ENCODE peak calls at places on chromosomes 13 and 19, in four cellular contexts. S is HL-60, Z is fibroblast of villous mesenchyme, G is hepatocyte. K is an unnamed sample.

GRCh38 chr13:77299587-77299986 is 27.3 kb downstream of the MYCBP2 start:
- DNase-seq in Z (no peak), G (no peak), S (no peak), K (peak; percentile 37)

GRCh38 chr13:102517959-102518358 is 78.8 kb upstream of the TPP2 start:
- DNase-seq in G (no peak), S (no peak), Z (no peak), K (no peak)

GRCh38 chr19:12733369-12733896 is 1.1 kb downstream of the TRIR start:
- DNase-seq in G (peak; percentile 48), S (peak; percentile 78), Z (peak; percentile 61), K (peak; percentile 51)

GRCh38 chr19:29576761-29577661 is 29.1 kb upstream of the POP4 start:
- DNase-seq in G (no peak), Z (no peak), S (no peak), K (no peak)

GRCh38 chr19:33767898-33768413 is 28.7 kb upstream of the KCTD15 start:
- DNase-seq in G (peak; percentile 80), Z (peak; percentile 41), S (no peak), K (no peak)

GRCh38 chr13:32248789-32249188 is 66.4 kb downstream of the ZAR1L start:
- DNase-seq in S (no peak), Z (no peak), G (no peak), K (no peak)

GRCh38 chr13:46206138-46206537 is 5.6 kb upstream of the LRRC63 start:
- DNase-seq in S (no peak), G (peak; percentile 14), Z (no peak), K (no peak)

GRCh38 chr19:42198676-42199439 is 18.6 kb downstream of the DEDD2 start:
- DNase-seq in S (peak; percentile 75), G (no peak), Z (no peak), K (no peak)

GRCh38 chr19:51372021-51372648 is 319 bp downstream of the NKG7 start:
- DNase-seq in S (no peak), Z (no peak), G (no peak), K (no peak)

GRCh38 chr19:49552749-49553148 is 24.9 kb downstream of the RCN3 start:
- DNase-seq in S (no peak), G (no peak), Z (no peak), K (no peak)

GRCh38 chr19:8255426-8256125 is 46.4 kb downstream of the CERS4 start:
- DNase-seq in S (no peak), G (no peak), Z (no peak), K (no peak)

GRCh38 chr13:109646423-109646822 is 140.0 kb downstream of the IRS2 start:
- DNase-seq in S (no peak), G (no peak), Z (no peak), K (no peak)

GRCh38 chr13:80131204-80131603 is 209.7 kb downstream of the SPRY2 start:
- DNase-seq in G (peak; percentile 67), Z (peak; percentile 84), S (no peak), K (peak; percentile 43)

GRCh38 chr19:50573741-50574461 is 5.7 kb upstream of the LRRC4B start:
- DNase-seq in S (no peak), Z (no peak), G (no peak), K (no peak)

GRCh38 chr13:95921485-95921884 is 131.7 kb downstream of the UGGT2 start:
- DNase-seq in Z (peak; percentile 66), S (no peak), G (no peak), K (peak; percentile 36)

GRCh38 chr19:23792784-23793183 is 34.1 kb upstream of the ZNF681 start:
- DNase-seq in Z (no peak), G (no peak), S (no peak), K (no peak)

GRCh38 chr19:38786572-38787265 is 2.3 kb upstream of the LGALS7B start:
- DNase-seq in Z (no peak), G (no peak), S (no peak), K (no peak)

GRCh38 chr13:81080911-81081454 is 740.1 kb upstream of the SPRY2 start:
- DNase-seq in Z (no peak), S (no peak), G (no peak), K (no peak)

GRCh38 chr19:18001837-18002345 is 6.1 kb upstream of the ARRDC2 start:
- DNase-seq in S (no peak), G (no peak), Z (no peak), K (no peak)

GRCh38 chr13:91158015-91158390 is 189.5 kb upstream of the MIR17HG start:
- DNase-seq in S (no peak), Z (no peak), G (no peak), K (no peak)

GRCh38 chr13:44218501-44219240 is 155.0 kb upstream of the SERP2 start:
- DNase-seq in S (no peak), G (no peak), Z (no peak), K (no peak)

GRCh38 chr13:46778879-46779278 is 18.1 kb downstream of the ESD start:
- DNase-seq in S (no peak), G (no peak), Z (no peak), K (peak; percentile 64)

GRCh38 chr19:10290876-10291553 is 1.3 kb downstream of the ICAM5 start:
- DNase-seq in S (peak; percentile 29), Z (peak; percentile 63), G (peak; percentile 58), K (peak; percentile 41)

GRCh38 chr13:85812282-85812681 is 13.1 kb upstream of the SLITRK6 start:
- DNase-seq in S (no peak), Z (no peak), G (no peak), K (no peak)

GRCh38 chr13:85819513-85819912 is 20.3 kb upstream of the SLITRK6 start:
- DNase-seq in S (no peak), G (no peak), Z (no peak), K (no peak)

GRCh38 chr13:85816413-85816812 is 17.2 kb upstream of the SLITRK6 start:
- DNase-seq in G (no peak), Z (no peak), S (no peak), K (no peak)
- TF ChIP-seq CTCF in G (no peak), Z (no peak), S (no peak), K (no peak)

DNA sequence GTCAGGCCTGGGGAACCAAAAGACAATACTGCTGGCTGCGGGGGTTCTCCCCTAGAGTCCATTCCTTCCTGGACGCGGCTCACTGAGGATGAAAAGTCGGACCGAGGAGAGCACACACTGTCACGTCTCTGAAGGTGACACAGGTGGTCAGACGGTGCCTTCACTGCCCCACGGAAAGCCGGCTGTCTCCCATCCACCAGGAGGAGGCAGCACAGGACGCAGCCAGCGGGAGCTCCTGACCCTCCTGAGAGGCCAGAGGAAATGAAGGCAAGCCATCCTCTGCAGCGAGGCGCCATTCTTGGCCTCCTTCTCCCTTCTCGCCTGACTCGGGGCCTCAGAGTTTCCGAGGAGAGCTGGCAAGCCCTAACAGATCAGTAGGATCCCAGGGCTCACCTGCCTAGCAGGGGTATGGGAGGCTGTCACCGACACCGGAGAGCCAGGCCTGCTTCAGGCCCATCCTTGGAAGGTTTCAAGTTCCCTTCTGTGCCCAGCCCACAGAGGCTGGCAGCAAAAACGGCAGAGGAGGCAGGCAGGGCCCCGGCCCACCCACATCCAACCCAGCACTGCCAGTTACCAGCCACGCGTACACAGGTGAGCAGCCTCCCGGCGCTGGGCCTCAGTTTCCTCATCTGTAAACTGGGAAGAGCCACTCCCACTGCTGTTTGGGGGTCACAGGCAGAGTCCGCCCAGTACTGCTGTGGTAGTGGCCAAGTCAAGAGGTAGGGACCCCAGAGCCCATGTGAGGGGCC is 4.5 kb downstream of the REXO1 start:
- DNase-seq in S (no peak), Z (no peak), G (no peak), K (no peak)
- TF ChIP-seq CTCF in S (no peak), Z (no peak), G (no peak), K (no peak)

GRCh38 chr13:72651196-72651595 is 76.2 kb downstream of the MZT1 start:
- DNase-seq in Z (no peak), S (no peak), G (peak; percentile 7), K (no peak)
- TF ChIP-seq CTCF in Z (no peak), S (no peak), G (peak; percentile 45), K (no peak)

DNA sequence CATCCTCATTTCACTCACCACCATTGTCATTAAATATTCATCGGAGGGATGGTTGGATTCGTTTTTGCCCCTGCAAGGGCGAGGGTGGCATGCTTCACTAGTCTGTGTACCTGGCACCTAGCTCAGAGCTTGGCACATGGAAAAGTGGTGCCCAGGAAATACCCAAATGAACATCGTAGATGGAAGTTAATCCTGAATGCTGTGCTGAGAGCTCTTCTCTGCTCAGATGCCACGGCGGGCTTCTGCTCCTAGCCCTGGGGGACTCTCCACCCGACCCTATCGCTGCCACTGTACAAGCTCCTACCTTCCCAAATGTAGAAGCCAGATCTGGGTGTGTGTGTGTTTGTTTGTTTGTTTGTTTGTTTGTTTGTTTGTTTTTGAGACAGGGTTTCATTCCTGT is 113.0 kb upstream of the ZNF507 start:
- DNase-seq in Z (no peak), G (no peak), S (no peak), K (no peak)
- TF ChIP-seq CTCF in Z (no peak), G (no peak), S (no peak), K (no peak)

GRCh38 chr13:29595380-29596063 is at the start of gene SLC7A1:
- DNase-seq in S (peak; percentile 88), G (peak; percentile 94), Z (peak; percentile 82), K (peak; percentile 84)
- TF ChIP-seq CTCF in S (no peak), G (no peak), Z (peak; percentile 7), K (peak; percentile 15)

DNA sequence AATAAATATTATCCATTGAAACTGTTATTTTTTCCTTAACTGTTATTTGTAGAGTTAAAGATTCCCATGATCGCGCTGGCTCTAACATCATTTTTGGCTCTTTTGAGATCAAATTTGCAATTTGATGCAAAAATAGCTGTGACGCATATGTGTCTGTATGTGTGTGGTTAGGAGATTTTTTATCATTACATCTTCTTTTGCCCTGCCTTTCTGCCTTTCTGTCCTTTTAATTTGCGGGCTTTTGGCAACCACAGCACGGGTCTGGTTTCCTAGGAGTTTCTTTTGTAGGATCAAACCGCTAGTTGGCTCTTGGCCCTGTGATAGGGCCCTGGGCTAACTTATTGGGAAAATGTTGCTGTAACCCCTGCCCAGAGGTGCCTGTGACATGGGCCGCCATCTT is 37.3 kb upstream of the ALOX5AP start:
- DNase-seq in S (no peak), Z (peak; percentile 33), G (no peak), K (peak; percentile 78)
- TF ChIP-seq CTCF in S (no peak), Z (no peak), G (no peak), K (no peak)

DNA sequence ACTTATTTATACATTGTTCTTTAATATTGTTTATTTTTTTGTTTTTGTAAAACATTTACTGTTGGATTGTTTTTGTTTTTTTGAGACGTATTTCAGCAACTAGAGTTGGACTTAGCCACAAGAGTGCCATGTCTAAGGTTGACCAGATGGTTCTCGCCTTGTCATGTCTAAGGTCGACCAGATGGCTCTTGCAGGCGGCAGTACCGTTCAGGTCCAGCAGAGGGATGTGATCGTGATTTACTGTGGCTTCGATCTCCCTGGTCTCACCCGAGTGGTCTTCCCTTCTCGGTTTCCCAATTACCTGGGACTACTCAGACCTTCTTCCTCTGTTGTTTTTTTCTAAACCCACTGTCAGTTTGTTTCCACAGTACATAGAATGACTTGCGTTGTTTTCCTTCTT is 1438.6 kb downstream of the UQCRFS1 start:
- DNase-seq in Z (no peak), G (no peak), S (peak; percentile 18), K (no peak)
- TF ChIP-seq CTCF in Z (peak; percentile 25), G (no peak), S (no peak), K (peak; percentile 31)

GRCh38 chr19:40584007-40584406 is 7.3 kb downstream of the SHKBP1 start:
- DNase-seq in Z (no peak), S (no peak), G (no peak), K (no peak)
- TF ChIP-seq CTCF in Z (peak; percentile 26), S (no peak), G (no peak), K (peak; percentile 20)

GRCh38 chr19:44141191-44142013 is at the start of gene ZNF234:
- DNase-seq in S (peak; percentile 80), G (peak; percentile 87), Z (peak; percentile 81), K (peak; percentile 81)
- TF ChIP-seq CTCF in S (no peak), G (no peak), Z (no peak), K (no peak)

K was measured in AG10803.